ENCODE peak calls at places on chromosomes 12 and 14, in five cellular contexts. C is MCF 10A, D is cardiac muscle cell, U is ecto neural progenitor cell, O is occipital lobe. R is an unnamed sample.

GRCh38 chr14:99550387-99550992 is 53.5 kb downstream of the CCDC85C start:
- DNase-seq in U (no peak), O (no peak), C (no peak), D (no peak), R (no peak)

GRCh38 chr12:3076730-3077571 is at the start of gene TSPAN9:
- DNase-seq in C (peak), D (peak), O (peak), U (peak), R (peak)

GRCh38 chr14:22887260-22887989 is 4.4 kb downstream of the REM2 start:
- DNase-seq in U (peak), D (peak), C (peak), O (no peak), R (no peak)

GRCh38 chr12:49105504-49106120 is 5.0 kb downstream of the LMBR1L start:
- DNase-seq in O (no peak), C (no peak), D (no peak), U (no peak), R (no peak)

GRCh38 chr12:43143278-43143677 is 408.7 kb downstream of the ADAMTS20 start:
- DNase-seq in O (no peak), U (no peak), D (no peak), C (no peak), R (no peak)

GRCh38 chr14:72476657-72477499 is 417.0 kb downstream of the DPF3 start:
- DNase-seq in D (no peak), U (no peak), C (peak), O (no peak), R (no peak)

GRCh38 chr12:15880721-15881120 is 1.5 kb upstream of the STRAP start:
- DNase-seq in O (no peak), U (no peak), D (no peak), C (no peak), R (no peak)

GRCh38 chr12:9735601-9736000 is 2.7 kb upstream of the CLECL1 start:
- DNase-seq in D (no peak), U (no peak), O (no peak), C (no peak), R (no peak)

GRCh38 chr12:89349814-89350213 is 2.5 kb downstream of the DUSP6 start:
- DNase-seq in O (no peak), D (no peak), U (no peak), C (peak), R (no peak)

GRCh38 chr12:8844665-8845064 is 22.2 kb downstream of the A2ML1 start:
- DNase-seq in O (no peak), C (no peak), D (peak), U (no peak), R (no peak)

GRCh38 chr12:112900298-112901145 is 6.2 kb upstream of the OAS1 start:
- DNase-seq in U (peak), O (no peak), D (peak), C (peak), R (no peak)

GRCh38 chr12:98002887-98003493 is 512.4 kb upstream of the TMPO start:
- DNase-seq in U (peak), O (no peak), C (peak), D (peak), R (no peak)

GRCh38 chr14:59086241-59086899 is 102.1 kb upstream of the DAAM1 start:
- DNase-seq in C (no peak), O (no peak), U (no peak), D (no peak), R (no peak)

GRCh38 chr12:53991077-53991460 is 6.1 kb downstream of the HOXC10 start:
- DNase-seq in C (no peak), O (no peak), D (no peak), U (no peak), R (no peak)

GRCh38 chr12:2586159-2587035 is 208.4 kb upstream of the FKBP4 start:
- DNase-seq in O (no peak), D (no peak), C (no peak), U (no peak), R (no peak)

GRCh38 chr12:48767047-48767446 is 21.8 kb downstream of the ADCY6 start:
- DNase-seq in O (no peak), C (no peak), D (no peak), U (no peak), R (no peak)

GRCh38 chr12:115135800-115136211 is 451.8 kb upstream of the TBX3 start:
- DNase-seq in O (peak), C (peak), U (no peak), D (peak), R (peak)

GRCh38 chr12:31288381-31288780 is 37.6 kb downstream of the SINHCAF start:
- DNase-seq in D (no peak), C (no peak), U (no peak), O (no peak), R (no peak)

GRCh38 chr12:1920971-1921370 is 2.5 kb upstream of the CACNA2D4 start:
- DNase-seq in C (no peak), O (no peak), U (peak), D (no peak), R (no peak)

GRCh38 chr14:96676161-96676560 is 121.0 kb upstream of the VRK1 start:
- DNase-seq in C (peak), D (no peak), U (no peak), O (no peak), R (no peak)

GRCh38 chr12:95623554-95624170 is 72.4 kb upstream of the USP44 start:
- DNase-seq in C (peak), U (peak), D (peak), O (no peak), R (peak)

GRCh38 chr12:117714203-117714602 is 254.6 kb downstream of the KSR2 start:
- DNase-seq in C (no peak), O (no peak), D (no peak), U (no peak), R (no peak)

GRCh38 chr12:25433024-25433423 is 120.1 kb downstream of the LMNTD1 start:
- DNase-seq in C (no peak), O (no peak), D (no peak), U (no peak), R (no peak)

GRCh38 chr14:63542231-63542999 is 762 bp downstream of the PPP2R5E start:
- DNase-seq in O (no peak), D (peak), C (peak), U (no peak), R (peak)

GRCh38 chr12:52372216-52373154 is 5.2 kb upstream of the KRT85 start:
- DNase-seq in D (peak), U (peak), C (peak), O (peak), R (peak)

GRCh38 chr14:94388027-94388895 is at the start of gene SERPINA1:
- DNase-seq in U (peak), C (peak), O (no peak), D (no peak), R (no peak)

GRCh38 chr14:101761881-101762529 is 496 bp downstream of the PPP2R5C start:
- DNase-seq in D (peak), O (no peak), C (peak), U (no peak), R (peak)

GRCh38 chr14:87233806-87234384 is 759.1 kb downstream of the GALC start:
- DNase-seq in D (no peak), O (no peak), C (peak), U (no peak), R (no peak)

GRCh38 chr12:116372815-116373214 is 95.3 kb upstream of the MED13L start:
- DNase-seq in O (no peak), D (no peak), U (no peak), C (no peak), R (no peak)

GRCh38 chr14:56579345-56580316 is at the start of gene TMEM260:
- DNase-seq in O (peak), C (peak), D (peak), U (peak), R (peak)

GRCh38 chr12:93137656-93138612 is 208.8 kb upstream of the EEA1 start:
- DNase-seq in D (no peak), U (no peak), C (peak), O (no peak), R (no peak)